ENCODE peak calls at places on chromosomes 1 and 21, in seven cellular contexts. P is adrenal gland, E is IMR-90, W is H1, G is left ventricle myocardium inferior, Y is GM23248, U is tibial nerve. B is an unnamed sample. For H3K9me3 and H3K27me3, the result is how much of the 10 kb centered on the place peaks cover.

GRCh38 chr1:109894823-109895719 is 15.6 kb upstream of the CSF1 start:
- DNase-seq in P (no peak), E (no peak), W (no peak), G (no peak), Y (no peak), U (no peak), B (no peak)

GRCh38 chr1:174358786-174359453 is 88.8 kb upstream of the GPR52 start:
- DNase-seq in P (peak), E (no peak), W (no peak), G (no peak), Y (no peak), U (no peak), B (no peak)

GRCh38 chr1:117735045-117735992 is 129.5 kb downstream of the TENT5C start:
- DNase-seq in P (peak), E (peak), W (no peak), G (no peak), Y (peak), U (peak), B (peak)

GRCh38 chr1:228021526-228022030 is 14.8 kb downstream of the WNT3A start:
- DNase-seq in P (no peak), E (peak), W (peak), G (no peak), Y (no peak), U (no peak), B (no peak)

GRCh38 chr1:191279266-191279800 is 801.7 kb upstream of the BRINP3 start:
- DNase-seq in P (no peak), E (no peak), W (no peak), G (no peak), Y (no peak), U (no peak), B (no peak)

GRCh38 chr1:165854101-165854845 is 26.9 kb downstream of the UCK2 start:
- DNase-seq in P (peak), E (peak), W (no peak), G (no peak), Y (peak), U (no peak), B (peak)

GRCh38 chr21:44987886-44988606 is 48.2 kb downstream of the SLX9 start:
- DNase-seq in P (no peak), E (no peak), W (no peak), G (peak), Y (no peak), U (no peak), B (no peak)

GRCh38 chr1:201226859-201227488 is 36.4 kb downstream of the IGFN1 start:
- DNase-seq in P (no peak), E (no peak), W (peak), G (no peak), Y (no peak), U (no peak), B (no peak)

GRCh38 chr1:167618366-167618765 is 11.7 kb upstream of the RCSD1 start:
- DNase-seq in P (no peak), E (no peak), W (no peak), G (no peak), Y (no peak), U (no peak), B (no peak)

GRCh38 chr1:2328676-2329455 is 62.5 kb downstream of the MORN1 start:
- DNase-seq in P (no peak), E (no peak), W (no peak), G (no peak), Y (no peak), U (no peak), B (no peak)

GRCh38 chr21:42079939-42080787 is 9.0 kb downstream of the UMODL1 start:
- DNase-seq in P (no peak), E (peak), W (no peak), G (no peak), Y (peak), U (no peak), B (no peak)

GRCh38 chr1:232891656-232892317 is 58.6 kb upstream of the NTPCR start:
- DNase-seq in P (no peak), E (peak), W (no peak), G (no peak), Y (peak), U (no peak), B (no peak)

GRCh38 chr1:20466231-20466630 is 19.8 kb downstream of the CAMK2N1 start:
- DNase-seq in P (no peak), E (no peak), W (no peak), G (no peak), Y (no peak), U (no peak), B (no peak)

GRCh38 chr1:177163844-177164379 is 600 bp downstream of the ASTN1 start:
- DNase-seq in P (peak), E (no peak), W (no peak), G (peak), Y (no peak), U (no peak), B (no peak)

GRCh38 chr1:94792473-94792875 is 27.7 kb upstream of the SLC44A3 start:
- DNase-seq in P (peak), E (peak), W (no peak), G (no peak), Y (peak), U (no peak), B (peak)

GRCh38 chr1:31775170-31775569 is 11.0 kb upstream of the ADGRB2 start:
- DNase-seq in P (no peak), E (no peak), W (no peak), G (no peak), Y (no peak), U (no peak), B (no peak)

GRCh38 chr1:177983824-177984528 is 14.1 kb upstream of the SEC16B start:
- DNase-seq in P (peak), E (peak), W (peak), G (peak), Y (peak), U (peak), B (peak)

GRCh38 chr1:10122926-10123325 is 87.4 kb upstream of the KIF1B start:
- DNase-seq in P (no peak), E (peak), W (no peak), G (no peak), Y (peak), U (no peak), B (peak)

GRCh38 chr1:24920155-24920925 is 9.7 kb downstream of the RUNX3 start:
- DNase-seq in P (no peak), E (peak), W (no peak), G (no peak), Y (peak), U (peak), B (no peak)

GRCh38 chr1:61124691-61125090 is 42.3 kb downstream of the NFIA start:
- DNase-seq in P (no peak), E (no peak), W (no peak), G (peak), Y (no peak), U (no peak), B (no peak)

GRCh38 chr1:224623743-224624333 is 7.7 kb downstream of the CNIH3 start:
- DNase-seq in P (no peak), E (peak), W (no peak), G (no peak), Y (peak), U (no peak), B (peak)

GRCh38 chr1:175935566-175936115 is 192.2 kb upstream of the TNR start:
- DNase-seq in P (no peak), E (no peak), W (no peak), G (no peak), Y (peak), U (no peak), B (no peak)

GRCh38 chr1:153612755-153613331 is at the start of gene S100A16:
- DNase-seq in P (peak), E (peak), W (peak), G (peak), Y (peak), U (peak), B (peak)

GRCh38 chr1:110673197-110673701 is 1.5 kb downstream of the KCNA3 start:
- DNase-seq in P (no peak), E (no peak), W (no peak), G (no peak), Y (no peak), U (no peak), B (no peak)

GRCh38 chr1:222828939-222829338 is 14.1 kb downstream of the DISP1 start:
- DNase-seq in P (no peak), E (no peak), W (no peak), G (no peak), Y (peak), U (no peak), B (no peak)

GRCh38 chr1:170521818-170522217 is 10.1 kb upstream of the GORAB start:
- DNase-seq in P (no peak), E (peak), W (no peak), G (no peak), Y (peak), U (no peak), B (no peak)

GRCh38 chr1:37890378-37891014 is 31.1 kb upstream of the MTF1 start:
- DNase-seq in P (no peak), E (peak), W (no peak), G (no peak), Y (peak), U (peak), B (no peak)

GRCh38 chr21:17775431-17776126 is 43.6 kb downstream of the C21orf91 start:
- DNase-seq in P (no peak), E (no peak), W (no peak), G (no peak), Y (no peak), U (no peak), B (no peak)

GRCh38 chr1:29181413-29182225 is at the start of gene SRSF4:
- DNase-seq in P (peak), E (peak), W (peak), G (peak), Y (peak), U (peak), B (peak)

GRCh38 chr1:235952950-235953615 is 86.4 kb upstream of the LYST start:
- DNase-seq in P (no peak), E (no peak), W (no peak), G (no peak), Y (no peak), U (no peak), B (no peak)

GRCh38 chr1:163130250-163130856 is 61.2 kb downstream of the RGS4 start:
- DNase-seq in P (no peak), E (peak), W (no peak), G (no peak), Y (no peak), U (no peak), B (no peak)

GRCh38 chr21:36422279-36423098 is 37.3 kb downstream of the CHAF1B start:
- DNase-seq in P (peak), E (peak), W (peak), G (peak), Y (peak), U (peak), B (peak)

GRCh38 chr1:3636080-3636479 is 11.3 kb downstream of the TPRG1L start:
- DNase-seq in P (no peak), E (no peak), W (no peak), G (no peak), Y (no peak), U (no peak), B (no peak)

GRCh38 chr1:35192056-35192852 is 691 bp downstream of the SFPQ start:
- DNase-seq in P (peak), E (peak), W (peak), G (peak), Y (peak), U (peak), B (peak)

GRCh38 chr1:178928985-178929384 is 58.1 kb upstream of the ANGPTL1 start:
- DNase-seq in P (no peak), E (no peak), W (no peak), G (no peak), Y (no peak), U (no peak), B (no peak)

GRCh38 chr1:21162740-21163464 is 13.8 kb downstream of the EIF4G3 start:
- DNase-seq in P (no peak), E (no peak), W (no peak), G (no peak), Y (no peak), U (no peak), B (no peak)

GRCh38 chr1:235503333-235504121 is 725 bp downstream of the B3GALNT2 start:
- DNase-seq in P (peak), E (peak), W (no peak), G (peak), Y (peak), U (peak), B (peak)

GRCh38 chr1:165847486-165847885 is 20.1 kb downstream of the UCK2 start:
- DNase-seq in P (no peak), E (no peak), W (no peak), G (no peak), Y (no peak), U (no peak), B (no peak)

GRCh38 chr21:27154451-27155129 is 187.7 kb upstream of the ADAMTS5 start:
- DNase-seq in P (no peak), E (peak), W (no peak), G (no peak), Y (peak), U (no peak), B (no peak)

GRCh38 chr21:27156666-27157065 is 189.8 kb upstream of the ADAMTS5 start:
- DNase-seq in P (no peak), E (no peak), W (no peak), G (no peak), Y (no peak), U (no peak), B (no peak)

GRCh38 chr21:27155130-27155500 is 188.2 kb upstream of the ADAMTS5 start:
- DNase-seq in P (no peak), E (no peak), W (no peak), G (no peak), Y (no peak), U (no peak), B (no peak)

GRCh38 chr21:27149034-27149433 is 182.1 kb upstream of the ADAMTS5 start:
- DNase-seq in P (no peak), E (peak), W (no peak), G (no peak), Y (peak), U (no peak), B (no peak)

GRCh38 chr21:27152996-27153395 is 186.1 kb upstream of the ADAMTS5 start:
- DNase-seq in P (no peak), E (no peak), W (no peak), G (no peak), Y (peak), U (no peak), B (no peak)
- H3K9me3 ChIP-seq in P (under half), E (under half), W (under half), G (under half), Y (under half), U (under half), B (under half)

DNA sequence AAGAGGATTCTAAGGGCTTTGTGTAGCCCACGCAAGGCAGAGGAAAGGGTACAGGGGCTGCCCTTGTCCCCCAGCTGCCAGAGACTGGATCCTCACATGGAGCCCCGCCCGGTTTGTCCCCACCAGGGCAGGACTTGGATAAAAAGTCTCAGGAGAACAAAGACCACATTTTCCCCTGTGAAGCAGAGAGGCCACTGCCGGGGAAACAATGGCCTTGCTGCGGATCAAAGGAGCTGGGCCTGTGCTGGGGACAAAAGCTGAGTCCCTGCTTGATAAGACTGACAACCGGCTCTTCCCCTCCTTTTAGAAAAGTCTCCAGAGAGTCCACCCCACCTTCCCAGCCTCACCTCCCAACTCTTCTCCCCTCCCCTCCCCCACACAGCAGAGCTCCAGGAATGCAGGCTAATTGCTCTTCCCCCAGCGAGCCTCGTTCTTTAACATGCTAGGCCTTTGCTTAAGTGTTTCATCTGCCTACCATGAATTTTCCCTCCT is 142.4 kb downstream of the PLPP3 start:
- DNase-seq in P (no peak), E (no peak), W (peak), G (no peak), Y (no peak), U (no peak), B (no peak)
- H3K4me3 ChIP-seq in P (no peak), E (no peak), W (peak), G (no peak), Y (no peak), U (no peak), B (no peak)

GRCh38 chr1:220875233-220875632 is 4.0 kb upstream of the HLX start:
- DNase-seq in P (no peak), E (no peak), W (no peak), G (no peak), Y (no peak), U (no peak), B (no peak)
- H3K27me3 ChIP-seq in P (under half), E (under half), W (half or more), G (under half), Y (under half), U (under half), B (under half)

DNA sequence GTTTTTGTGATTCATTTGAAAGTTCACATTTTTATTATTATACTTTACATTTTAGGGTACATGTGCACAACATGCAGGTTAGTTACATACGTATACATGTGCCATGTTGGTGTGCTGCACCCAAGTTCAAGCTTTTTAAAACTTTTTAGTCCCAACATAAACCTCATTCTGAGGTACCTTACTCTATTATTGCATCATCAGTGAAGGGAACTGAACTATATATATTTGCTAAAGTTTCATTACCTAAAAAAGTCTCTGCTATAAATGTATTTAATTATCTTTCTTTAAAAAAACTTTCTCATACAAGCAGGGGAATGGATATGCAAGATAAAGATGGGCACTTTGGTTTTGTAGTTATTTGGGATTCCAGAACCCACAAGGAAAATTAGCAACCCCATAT is 931.4 kb upstream of the ADGRL2 start:
- DNase-seq in P (no peak), E (no peak), W (no peak), G (no peak), Y (no peak), U (no peak), B (no peak)
- H3K9me3 ChIP-seq in P (under half), E (under half), W (under half), G (under half), Y (under half), U (under half), B (under half)